ENCODE peak calls at places on chromosome 3, in ten cellular contexts. U is T-helper 2 cell; S is amygdala; T is effector CD4-positive, alpha-beta T cell; E is cerebellar cortex; R is HTR-8/SVneo; M is iPS-NIHi11; O is activated CD4-positive, alpha-beta T cell treated with anti-CD3 and anti-CD28 coated beads for 24 hours; I is effector memory CD8-positive, alpha-beta T cell; W is naive thymus-derived CD8-positive, alpha-beta T cell. K is an unnamed sample.

GRCh38 chr3:87867001-87867400 is 191.8 kb downstream of the CGGBP1 start:
- DNase-seq in U (no peak), S (no peak), T (no peak), E (no peak), R (no peak), M (no peak), O (no peak), I (no peak), W (no peak), K (no peak)

GRCh38 chr3:30368978-30369377 is 237.4 kb upstream of the TGFBR2 start:
- DNase-seq in U (no peak), S (no peak), T (no peak), E (no peak), R (no peak), M (no peak), O (no peak), I (no peak), W (no peak), K (no peak)

GRCh38 chr3:111885578-111885977 is 26.5 kb downstream of the PHLDB2 start:
- DNase-seq in U (no peak), S (no peak), T (no peak), E (no peak), R (no peak), M (no peak), O (no peak), I (no peak), W (no peak), K (no peak)

GRCh38 chr3:136990826-136991225 is 33.0 kb downstream of the IL20RB start:
- DNase-seq in U (no peak), S (no peak), T (no peak), E (no peak), R (no peak), M (no peak), O (no peak), I (no peak), W (no peak), K (no peak)

GRCh38 chr3:89697321-89697916 is 590.0 kb downstream of the EPHA3 start:
- DNase-seq in U (no peak), S (no peak), T (no peak), E (no peak), R (no peak), M (no peak), O (no peak), I (no peak), W (no peak), K (no peak)

GRCh38 chr3:61617041-61617440 is 55.7 kb downstream of the PTPRG start:
- DNase-seq in U (no peak), S (no peak), T (no peak), E (no peak), R (no peak), M (no peak), O (no peak), I (no peak), W (no peak), K (no peak)

GRCh38 chr3:4988815-4989648 is 9.8 kb downstream of the BHLHE40 start:
- DNase-seq in U (no peak), S (no peak), T (no peak), E (no peak), R (no peak), M (no peak), O (no peak), I (no peak), W (no peak), K (no peak)

GRCh38 chr3:16896820-16897219 is 12.1 kb downstream of the PLCL2 start:
- DNase-seq in U (no peak), S (no peak), T (no peak), E (peak; percentile 26), R (no peak), M (no peak), O (no peak), I (no peak), W (no peak), K (no peak)

GRCh38 chr3:40768536-40768935 is 243.8 kb downstream of the ZNF621 start:
- DNase-seq in U (no peak), S (no peak), T (no peak), E (no peak), R (no peak), M (no peak), O (no peak), I (no peak), W (no peak), K (no peak)

GRCh38 chr3:73490453-73491311 is 134.1 kb downstream of the PDZRN3 start:
- DNase-seq in U (no peak), S (no peak), T (no peak), E (no peak), R (no peak), M (peak; percentile 54), O (no peak), I (no peak), W (no peak), K (peak; percentile 73)

GRCh38 chr3:178203152-178203551 is 333.1 kb upstream of the KCNMB2 start:
- DNase-seq in U (no peak), S (no peak), T (no peak), E (peak; percentile 89), R (no peak), M (no peak), O (no peak), I (no peak), W (no peak), K (no peak)

GRCh38 chr3:192082733-192083660 is 622.0 kb downstream of the PYDC2 start:
- DNase-seq in U (no peak), S (no peak), T (no peak), E (no peak), R (no peak), M (no peak), O (no peak), I (no peak), W (no peak), K (no peak)

GRCh38 chr3:12138044-12138443 is 20.7 kb downstream of the TIMP4 start:
- DNase-seq in U (no peak), S (no peak), T (no peak), E (peak; percentile 52), R (peak; percentile 14), M (peak; percentile 26), O (no peak), I (no peak), W (no peak), K (peak; percentile 53)

GRCh38 chr3:134794950-134795775 is at the start of gene EPHB1:
- DNase-seq in U (peak; percentile 24), S (peak; percentile 65), T (no peak), E (peak; percentile 99), R (peak; percentile 85), M (peak; percentile 95), O (peak; percentile 59), I (no peak), W (peak; percentile 20), K (peak; percentile 98)

GRCh38 chr3:194133661-194134230 is 2.2 kb upstream of the HES1 start:
- DNase-seq in U (no peak), S (no peak), T (no peak), E (no peak), R (peak; percentile 43), M (peak; percentile 38), O (peak; percentile 16), I (no peak), W (no peak), K (peak; percentile 84)

GRCh38 chr3:112647122-112647521 is 6.2 kb upstream of the CCDC80 start:
- DNase-seq in U (no peak), S (no peak), T (no peak), E (no peak), R (peak; percentile 71), M (peak; percentile 53), O (no peak), I (no peak), W (no peak), K (peak; percentile 82)

GRCh38 chr3:130783629-130784028 is 37.0 kb upstream of the PIK3R4 start:
- DNase-seq in U (no peak), S (no peak), T (no peak), E (no peak), R (no peak), M (no peak), O (no peak), I (no peak), W (no peak), K (no peak)

GRCh38 chr3:19652336-19652735 is 281.7 kb downstream of the EFHB start:
- DNase-seq in U (no peak), S (no peak), T (no peak), E (no peak), R (no peak), M (peak; percentile 15), O (no peak), I (no peak), W (no peak), K (peak; percentile 15)

GRCh38 chr3:147380271-147380995 is 25.9 kb downstream of the ZIC4 start:
- DNase-seq in U (no peak), S (no peak), T (no peak), E (no peak), R (no peak), M (no peak), O (no peak), I (no peak), W (no peak), K (peak; percentile 59)

GRCh38 chr3:2950159-2950558 is 160.0 kb downstream of the IL5RA start:
- DNase-seq in U (no peak), S (no peak), T (no peak), E (peak; percentile 9), R (no peak), M (no peak), O (no peak), I (no peak), W (no peak), K (no peak)

GRCh38 chr3:93969997-93970396 is 3.7 kb downstream of the PROS1 start:
- DNase-seq in U (no peak), S (no peak), T (no peak), E (no peak), R (no peak), M (no peak), O (no peak), I (no peak), W (no peak), K (no peak)

GRCh38 chr3:71360694-71361093 is 222.8 kb downstream of the FOXP1 start:
- DNase-seq in U (no peak), S (no peak), T (no peak), E (no peak), R (no peak), M (no peak), O (no peak), I (no peak), W (no peak), K (no peak)

GRCh38 chr3:157029365-157029790 is 130.6 kb downstream of the CCNL1 start:
- DNase-seq in U (no peak), S (no peak), T (no peak), E (no peak), R (no peak), M (no peak), O (no peak), I (no peak), W (no peak), K (no peak)

GRCh38 chr3:65927576-65927975 is 111.1 kb downstream of the MAGI1 start:
- DNase-seq in U (no peak), S (no peak), T (no peak), E (no peak), R (no peak), M (peak; percentile 38), O (no peak), I (no peak), W (no peak), K (peak; percentile 36)

GRCh38 chr3:116413319-116413718 is 32.0 kb downstream of the LSAMP start:
- DNase-seq in U (no peak), S (no peak), T (no peak), E (no peak), R (no peak), M (no peak), O (no peak), I (no peak), W (no peak), K (peak; percentile 37)

GRCh38 chr3:46280105-46280797 is 38.0 kb downstream of the CCR3 start:
- DNase-seq in U (no peak), S (no peak), T (peak; percentile 35), E (no peak), R (peak; percentile 22), M (no peak), O (no peak), I (peak; percentile 58), W (peak; percentile 34), K (no peak)

GRCh38 chr3:183253961-183254815 is 1.1 kb downstream of the B3GNT5 start:
- DNase-seq in U (no peak), S (no peak), T (no peak), E (no peak), R (peak; percentile 27), M (peak; percentile 70), O (no peak), I (no peak), W (no peak), K (peak; percentile 74)

GRCh38 chr3:60536420-60536819 is 714.8 kb downstream of the FHIT start:
- DNase-seq in U (no peak), S (no peak), T (no peak), E (no peak), R (no peak), M (no peak), O (no peak), I (no peak), W (no peak), K (no peak)

K was measured in GM23338.